ENCODE peak calls at places on chromosome 14, in six cellular contexts. E, K, A, P, C and B are unnamed samples.

GRCh38 chr14:62734831-62735230 is 310.4 kb downstream of the KCNH5 start:
- DNase-seq in E (no peak), A (no peak), C (no peak), K (no peak), P (no peak), B (no peak)

GRCh38 chr14:101098641-101099040 is 195.1 kb upstream of the RTL1 start:
- DNase-seq in A (no peak), K (no peak), E (no peak), P (no peak), C (no peak), B (no peak)

GRCh38 chr14:21475767-21476525 is 813 bp downstream of the RAB2B start:
- DNase-seq in C (no peak), A (no peak), P (no peak), E (no peak), K (no peak), B (no peak)

GRCh38 chr14:52318829-52319604 is 4.9 kb downstream of the PTGER2 start:
- DNase-seq in K (no peak), P (no peak), A (peak), C (no peak), E (no peak), B (no peak)

GRCh38 chr14:54348001-54348611 is 48.7 kb upstream of the CDKN3 start:
- DNase-seq in P (no peak), C (no peak), A (peak), E (no peak), K (no peak), B (no peak)

GRCh38 chr14:63770187-63770807 is 42.4 kb upstream of the SGPP1 start:
- DNase-seq in K (no peak), P (no peak), E (peak), A (peak), C (peak), B (no peak)

GRCh38 chr14:96042218-96042930 is 3.2 kb downstream of the C14orf132 start:
- DNase-seq in K (no peak), C (no peak), P (no peak), E (peak), A (peak), B (no peak)

GRCh38 chr14:64741200-64741599 is 37.0 kb downstream of the PLEKHG3 start:
- DNase-seq in A (no peak), E (no peak), K (no peak), P (no peak), C (no peak), B (no peak)

GRCh38 chr14:99940064-99940463 is 125.2 kb upstream of the EVL start:
- DNase-seq in P (no peak), C (no peak), A (no peak), E (no peak), K (no peak), B (no peak)

GRCh38 chr14:22483863-22484593 is 105.0 kb downstream of the DAD1 start:
- DNase-seq in A (no peak), E (no peak), P (no peak), C (no peak), K (no peak), B (no peak)

GRCh38 chr14:55109846-55110245 is 19.2 kb upstream of the LGALS3 start:
- DNase-seq in E (no peak), P (no peak), A (no peak), C (no peak), K (no peak), B (no peak)

GRCh38 chr14:105337966-105338365 is 23.4 kb downstream of the PACS2 start:
- DNase-seq in K (no peak), E (no peak), A (no peak), P (no peak), C (no peak), B (no peak)

GRCh38 chr14:53190938-53191337 is 37.8 kb upstream of the DDHD1 start:
- DNase-seq in C (no peak), A (peak), P (no peak), K (no peak), E (no peak), B (no peak)

GRCh38 chr14:94769413-94770250 is at the start of gene GSC:
- DNase-seq in C (no peak), A (peak), P (peak), E (no peak), K (peak), B (peak)

GRCh38 chr14:98498019-98498885 is 773.7 kb downstream of the BCL11B start:
- DNase-seq in K (no peak), P (no peak), A (no peak), C (no peak), E (no peak), B (no peak)

GRCh38 chr14:48125654-48126053 is 450.2 kb upstream of the MDGA2 start:
- DNase-seq in E (no peak), K (no peak), P (peak), A (no peak), C (no peak), B (peak)

GRCh38 chr14:70782361-70782760 is 27.0 kb downstream of the MAP3K9 start:
- DNase-seq in A (peak), K (no peak), E (no peak), P (no peak), C (no peak), B (no peak)

GRCh38 chr14:97065305-97066067 is 268.3 kb downstream of the VRK1 start:
- DNase-seq in K (no peak), C (no peak), A (no peak), E (no peak), P (no peak), B (no peak)

GRCh38 chr14:65117795-65118746 is 15.8 kb upstream of the MAX start:
- DNase-seq in P (no peak), K (no peak), C (no peak), E (no peak), A (no peak), B (no peak)

GRCh38 chr14:32471183-32471582 is 142.1 kb downstream of the AKAP6 start:
- DNase-seq in C (no peak), A (no peak), E (no peak), K (no peak), P (no peak), B (no peak)

GRCh38 chr14:49505026-49505766 is 81.0 kb downstream of the RPS29 start:
- DNase-seq in K (no peak), E (no peak), P (no peak), A (peak), C (no peak), B (no peak)

GRCh38 chr14:95507701-95508103 is 8.7 kb downstream of the SYNE3 start:
- DNase-seq in A (peak), P (no peak), C (peak), K (no peak), E (no peak), B (no peak)

GRCh38 chr14:101474563-101475467 is 86.5 kb upstream of the DIO3 start:
- DNase-seq in P (peak), C (no peak), E (no peak), K (no peak), A (no peak), B (peak)

GRCh38 chr14:67620217-67620789 is 583 bp downstream of the ARG2 start:
- DNase-seq in E (no peak), K (peak), A (peak), C (no peak), P (peak), B (peak)

GRCh38 chr14:63276016-63276415 is 42.7 kb downstream of the GPHB5 start:
- DNase-seq in A (no peak), C (no peak), K (no peak), E (no peak), P (no peak), B (no peak)

GRCh38 chr14:83255015-83255726 is 1721.5 kb upstream of the SEL1L start:
- DNase-seq in P (no peak), A (peak), C (no peak), K (no peak), E (no peak), B (no peak)

GRCh38 chr14:35122696-35123387 is 490 bp downstream of the PRORP start:
- DNase-seq in A (peak), K (no peak), P (no peak), E (peak), C (peak), B (no peak)

GRCh38 chr14:65156568-65157366 is 54.5 kb upstream of the MAX start:
- DNase-seq in P (no peak), K (no peak), A (peak), E (peak), C (peak), B (no peak)

GRCh38 chr14:75205586-75205985 is 29.2 kb upstream of the TMED10 start:
- DNase-seq in K (no peak), A (no peak), P (no peak), E (no peak), C (no peak), B (no peak)

GRCh38 chr14:68627050-68627867 is 165.6 kb downstream of the ZFP36L1 start:
- DNase-seq in P (peak), E (no peak), A (peak), C (peak), K (no peak), B (no peak)

GRCh38 chr14:63974176-63974575 is 121.4 kb downstream of the SYNE2 start:
- DNase-seq in K (no peak), P (no peak), C (no peak), E (no peak), A (no peak), B (no peak)

GRCh38 chr14:91555531-91555930 is 45.4 kb upstream of the PPP4R3A start:
- DNase-seq in P (no peak), C (no peak), K (no peak), A (no peak), E (no peak), B (no peak)

GRCh38 chr14:65753061-65753460 is 340.5 kb downstream of the FUT8 start:
- DNase-seq in K (no peak), A (no peak), E (no peak), C (no peak), P (no peak), B (no peak)

GRCh38 chr14:59771577-59771976 is 99.0 kb downstream of the RTN1 start:
- DNase-seq in C (no peak), K (no peak), A (peak), P (no peak), E (no peak), B (no peak)

GRCh38 chr14:61950340-61950739 is 188.1 kb downstream of the SNAPC1 start:
- DNase-seq in P (no peak), A (no peak), E (no peak), C (no peak), K (no peak), B (no peak)